ENCODE peak calls at places on chromosomes 7 and 10, in six cellular contexts. J is CD8-positive, alpha-beta memory T cell; F is IMR-90; C is right lobe of liver; S is adipocyte; U is fibroblast of lung. R is an unnamed sample. For H3K27me3, the result is how much of the 10 kb centered on the place peaks cover.

GRCh38 chr10:7457478-7458316 is 46.9 kb upstream of the SFMBT2 start:
- DNase-seq in J (no peak), F (no peak), C (no peak), S (no peak), U (no peak), R (no peak)

GRCh38 chr7:117110480-117111315 is 157.4 kb downstream of the ST7 start:
- DNase-seq in J (peak), F (no peak), C (no peak), S (no peak), U (no peak), R (no peak)

GRCh38 chr7:138608292-138608691 is 92.9 kb downstream of the SVOPL start:
- DNase-seq in J (no peak), F (peak), C (no peak), S (peak), U (peak), R (no peak)

GRCh38 chr10:47451998-47452494 is 31.9 kb downstream of the ANXA8 start:
- DNase-seq in J (no peak), F (no peak), C (no peak), S (no peak), U (no peak), R (no peak)

GRCh38 chr10:71860243-71861029 is 9.4 kb upstream of the PSAP start:
- DNase-seq in J (no peak), F (peak), C (peak), S (peak), U (peak), R (peak)

GRCh38 chr7:6709808-6710207 is 3.1 kb upstream of the ZNF12 start:
- DNase-seq in J (no peak), F (no peak), C (no peak), S (no peak), U (no peak), R (no peak)

GRCh38 chr7:54841772-54842707 is 83.0 kb upstream of the SEC61G start:
- DNase-seq in J (no peak), F (peak), C (peak), S (peak), U (peak), R (peak)

GRCh38 chr7:141043621-141044020 is 28.9 kb upstream of the MRPS33 start:
- DNase-seq in J (no peak), F (no peak), C (no peak), S (peak), U (no peak), R (no peak)

GRCh38 chr7:17989546-17989945 is 38.1 kb downstream of the PRPS1L1 start:
- DNase-seq in J (no peak), F (peak), C (no peak), S (no peak), U (peak), R (no peak)

GRCh38 chr7:123075838-123076462 is 80.5 kb upstream of the TAS2R16 start:
- DNase-seq in J (no peak), F (no peak), C (no peak), S (no peak), U (no peak), R (no peak)

GRCh38 chr10:90775351-90776028 is 82.3 kb downstream of the HTR7 start:
- DNase-seq in J (no peak), F (no peak), C (no peak), S (peak), U (peak), R (peak)

GRCh38 chr10:28171468-28172235 is 131.2 kb downstream of the MPP7 start:
- DNase-seq in J (no peak), F (peak), C (no peak), S (no peak), U (peak), R (peak)

GRCh38 chr10:129853236-129853946 is 110.7 kb downstream of the EBF3 start:
- DNase-seq in J (no peak), F (peak), C (no peak), S (peak), U (peak), R (no peak)

GRCh38 chr10:50637003-50637579 is 13.3 kb upstream of the SGMS1 start:
- DNase-seq in J (no peak), F (peak), C (no peak), S (no peak), U (peak), R (no peak)

GRCh38 chr10:69807696-69808095 is 6.0 kb downstream of the COL13A1 start:
- DNase-seq in J (no peak), F (peak), C (no peak), S (no peak), U (peak), R (no peak)

GRCh38 chr10:126122856-126123255 is 226.5 kb downstream of the FANK1 start:
- DNase-seq in J (no peak), F (no peak), C (no peak), S (peak), U (no peak), R (no peak)

GRCh38 chr7:5630670-5631069 is 150.8 kb downstream of the RNF216 start:
- DNase-seq in J (peak), F (no peak), C (no peak), S (no peak), U (no peak), R (no peak)

GRCh38 chr7:107203607-107204006 is 34.8 kb downstream of the HBP1 start:
- DNase-seq in J (no peak), F (no peak), C (no peak), S (no peak), U (no peak), R (no peak)

GRCh38 chr7:155007947-155008346 is 5.0 kb upstream of the PAXIP1 start:
- DNase-seq in J (no peak), F (no peak), C (no peak), S (no peak), U (peak), R (no peak)

GRCh38 chr10:129662386-129662785 is 195.3 kb downstream of the MGMT start:
- DNase-seq in J (no peak), F (no peak), C (no peak), S (no peak), U (no peak), R (no peak)

GRCh38 chr7:50962962-50963374 is 180.3 kb upstream of the GRB10 start:
- DNase-seq in J (no peak), F (no peak), C (no peak), S (peak), U (peak), R (peak)

GRCh38 chr7:132049462-132050304 is 493.3 kb upstream of the PODXL start:
- DNase-seq in J (no peak), F (peak), C (no peak), S (peak), U (peak), R (no peak)

GRCh38 chr10:120433176-120433575 is 23.9 kb upstream of the PLPP4 start:
- DNase-seq in J (no peak), F (no peak), C (no peak), S (no peak), U (no peak), R (no peak)

GRCh38 chr7:17806631-17807030 is 133.7 kb downstream of the SNX13 start:
- DNase-seq in J (no peak), F (no peak), C (no peak), S (no peak), U (no peak), R (no peak)

GRCh38 chr10:42992957-42993390 is 83.9 kb upstream of the RET start:
- DNase-seq in J (no peak), F (no peak), C (peak), S (no peak), U (no peak), R (no peak)

GRCh38 chr7:23026164-23026563 is 12.2 kb upstream of the HYCC1 start:
- DNase-seq in J (no peak), F (peak), C (no peak), S (no peak), U (no peak), R (no peak)

GRCh38 chr10:124336186-124336585 is 82.5 kb downstream of the OAT start:
- DNase-seq in J (no peak), F (no peak), C (no peak), S (peak), U (peak), R (no peak)

GRCh38 chr7:85185355-85186082 is 1.3 kb downstream of the SEMA3D start:
- DNase-seq in J (no peak), F (peak), C (peak), S (peak), U (peak), R (peak)

GRCh38 chr7:141534757-141535737 is 16.2 kb upstream of the AGK start:
- DNase-seq in J (no peak), F (no peak), C (no peak), S (no peak), U (no peak), R (no peak)

GRCh38 chr7:131322046-131322445 is 5.6 kb upstream of the MKLN1 start:
- DNase-seq in J (no peak), F (no peak), C (no peak), S (no peak), U (no peak), R (no peak)

GRCh38 chr10:102476466-102477141 is 25.3 kb upstream of the C10orf95 start:
- DNase-seq in J (no peak), F (no peak), C (no peak), S (no peak), U (no peak), R (no peak)

GRCh38 chr7:152402384-152403250 is 33.2 kb downstream of the KMT2C start:
- DNase-seq in J (no peak), F (peak), C (no peak), S (peak), U (no peak), R (no peak)

GRCh38 chr7:55641273-55641691 is 69.0 kb upstream of the VOPP1 start:
- DNase-seq in J (peak), F (peak), C (no peak), S (peak), U (peak), R (peak)

GRCh38 chr10:102752934-102753664 is 9.4 kb downstream of the WBP1L start:
- DNase-seq in J (no peak), F (peak), C (peak), S (peak), U (peak), R (peak)

GRCh38 chr10:129868470-129869035 is 95.5 kb downstream of the EBF3 start:
- DNase-seq in J (no peak), F (no peak), C (no peak), S (no peak), U (no peak), R (no peak)

GRCh38 chr10:21257919-21258318 is 267.6 kb downstream of the SKIDA1 start:
- DNase-seq in J (no peak), F (peak), C (no peak), S (no peak), U (no peak), R (peak)

GRCh38 chr10:46223064-46223480 is 63.7 kb upstream of the ANTXRL start:
- DNase-seq in J (no peak), F (no peak), C (no peak), S (no peak), U (no peak), R (no peak)

GRCh38 chr10:49404321-49404878 is 8.5 kb upstream of the DRGX start:
- DNase-seq in J (no peak), F (no peak), C (no peak), S (no peak), U (no peak), R (no peak)
- H3K27me3 ChIP-seq in J (under half), F (under half), C (under half), S (half or more), U (under half), R (under half)

DNA sequence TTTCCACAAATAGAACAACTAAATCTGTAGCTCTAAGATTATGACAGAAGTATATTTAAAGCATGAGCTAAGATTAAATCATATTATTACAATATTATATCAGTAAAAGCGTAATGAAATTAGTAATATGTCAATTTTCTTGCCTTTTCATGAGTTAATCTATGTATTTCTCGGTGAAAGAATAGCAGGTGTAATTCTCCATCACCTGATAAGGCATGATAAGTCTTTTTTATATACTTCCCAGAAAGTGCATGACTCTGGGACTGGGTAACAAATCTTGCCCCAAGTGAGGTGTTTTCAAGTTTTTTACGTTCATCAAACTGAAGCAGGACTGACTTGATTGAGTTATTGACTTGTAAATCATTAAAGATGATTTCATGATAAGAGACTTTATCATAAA is 100.5 kb downstream of the HECW1 start:
- DNase-seq in J (no peak), F (no peak), C (no peak), S (no peak), U (no peak), R (no peak)
- H3K27me3 ChIP-seq in J (under half), F (under half), C (under half), S (under half), U (under half), R (under half)

DNA sequence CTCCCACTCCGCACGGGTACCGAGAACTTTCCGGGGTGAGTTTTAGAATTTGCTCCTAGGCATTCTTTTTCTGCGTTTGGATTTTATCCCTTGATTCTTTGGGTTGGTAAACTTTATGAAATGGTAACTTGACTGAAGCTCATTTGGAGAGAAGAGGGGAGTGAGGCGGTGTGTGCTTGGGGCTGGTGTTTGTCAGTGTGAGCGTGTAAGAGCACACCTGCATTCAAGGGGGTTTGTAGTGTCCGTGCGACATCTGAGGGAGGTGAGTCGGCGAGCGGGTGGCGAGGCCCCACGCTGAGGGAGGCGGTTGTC is 2.4 kb upstream of the ZNF503 start:
- DNase-seq in J (no peak), F (no peak), C (no peak), S (no peak), U (no peak), R (no peak)
- H3K27me3 ChIP-seq in J (under half), F (under half), C (under half), S (under half), U (under half), R (under half)

GRCh38 chr7:16419126-16419525 is 2.2 kb downstream of the CRPPA start:
- DNase-seq in J (no peak), F (no peak), C (no peak), S (no peak), U (no peak), R (no peak)

GRCh38 chr7:16420329-16420648 is 1.0 kb downstream of the CRPPA start:
- DNase-seq in J (no peak), F (no peak), C (no peak), S (no peak), U (no peak), R (no peak)

GRCh38 chr7:16421333-16422099 is at the start of gene CRPPA:
- DNase-seq in J (peak), F (peak), C (peak), S (peak), U (peak), R (peak)

GRCh38 chr7:16420649-16421332 is 547 bp downstream of the CRPPA start:
- DNase-seq in J (peak), F (peak), C (peak), S (peak), U (peak), R (peak)

DNA sequence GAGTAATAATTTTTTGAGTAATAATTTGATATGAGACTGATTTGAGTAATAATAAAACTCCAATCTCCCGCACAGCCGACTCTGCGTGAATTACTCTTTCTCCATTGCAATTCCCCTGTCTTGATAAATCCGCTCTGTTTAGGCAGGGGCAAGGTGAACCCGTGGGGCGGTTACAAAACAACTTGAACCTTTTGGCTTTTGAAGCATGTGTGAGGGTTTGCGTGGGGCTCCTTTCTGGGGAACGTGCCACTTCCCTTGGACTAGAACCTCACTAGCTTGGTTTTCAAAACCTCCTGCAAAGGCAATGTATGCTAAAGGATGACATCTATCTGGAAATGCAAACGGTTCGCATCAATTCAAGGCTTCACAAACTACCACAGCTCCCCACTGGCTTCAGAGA is 1.5 kb downstream of the CRPPA start:
- DNase-seq in J (no peak), F (no peak), C (no peak), S (no peak), U (no peak), R (no peak)
- H3K27me3 ChIP-seq in J (under half), F (under half), C (under half), S (under half), U (under half), R (under half)